ENCODE peak calls at places on chromosomes 12 and 14, in eight cellular contexts. I is IMR-90, V is K562, E is heart left ventricle, Y is GM12878, B is upper lobe of left lung, L is body of pancreas, C is right lobe of liver. M is an unnamed sample.

GRCh38 chr14:68397371-68397779 is 395.5 kb downstream of the ZFP36L1 start:
- ATAC-seq in I (no peak), V (no peak), E (peak; percentile 74), Y (no peak), B (peak; percentile 88), L (no peak), C (peak; percentile 45), M (peak; percentile 53)

GRCh38 chr14:33576014-33576413 is 374.9 kb downstream of the EGLN3 start:
- ATAC-seq in I (no peak), V (no peak), E (no peak), Y (no peak), B (no peak), L (no peak), C (no peak), M (no peak)

GRCh38 chr14:79476552-79476951 is 734.8 kb downstream of the DIO2 start:
- ATAC-seq in I (no peak), V (no peak), E (no peak), Y (no peak), B (no peak), L (no peak), C (no peak), M (no peak)

GRCh38 chr14:33588771-33589170 is 362.1 kb downstream of the EGLN3 start:
- ATAC-seq in I (no peak), V (no peak), E (no peak), Y (no peak), B (no peak), L (no peak), C (no peak), M (no peak)

GRCh38 chr12:663293-663871 is at the start of gene NINJ2:
- ATAC-seq in I (no peak), V (peak; percentile 27), E (peak; percentile 34), Y (no peak), B (peak; percentile 41), L (no peak), C (peak; percentile 68), M (peak; percentile 16)

GRCh38 chr14:78524766-78525165 is 354.6 kb downstream of the NRXN3 start:
- ATAC-seq in I (no peak), V (no peak), E (no peak), Y (no peak), B (no peak), L (no peak), C (no peak), M (no peak)

GRCh38 chr12:8036366-8036765 is 3.9 kb downstream of the FOXJ2 start:
- ATAC-seq in I (no peak), V (no peak), E (peak; percentile 47), Y (no peak), B (no peak), L (no peak), C (no peak), M (no peak)

GRCh38 chr12:111775205-111776193 is 8.8 kb downstream of the ALDH2 start:
- ATAC-seq in I (peak; percentile 74), V (peak; percentile 89), E (peak; percentile 92), Y (peak; percentile 91), B (peak; percentile 81), L (peak; percentile 52), C (peak; percentile 59), M (peak; percentile 65)

GRCh38 chr12:106831699-106832098 is 57.2 kb downstream of the RIC8B start:
- ATAC-seq in I (no peak), V (peak; percentile 37), E (no peak), Y (no peak), B (no peak), L (no peak), C (no peak), M (no peak)

GRCh38 chr12:15050664-15051063 is 77.8 kb downstream of the PDE6H start:
- ATAC-seq in I (no peak), V (no peak), E (no peak), Y (no peak), B (no peak), L (no peak), C (no peak), M (no peak)

GRCh38 chr12:114812858-114813761 is 129.1 kb upstream of the TBX3 start:
- ATAC-seq in I (peak; percentile 89), V (no peak), E (no peak), Y (no peak), B (peak; percentile 32), L (no peak), C (peak; percentile 72), M (no peak)

GRCh38 chr12:32104572-32105355 is 1.9 kb upstream of the BICD1 start:
- ATAC-seq in I (no peak), V (no peak), E (no peak), Y (no peak), B (no peak), L (no peak), C (no peak), M (no peak)

GRCh38 chr12:110002691-110003515 is 3.7 kb downstream of the ANKRD13A start:
- ATAC-seq in I (no peak), V (no peak), E (no peak), Y (no peak), B (no peak), L (no peak), C (no peak), M (no peak)

GRCh38 chr12:101850199-101850598 is 19.4 kb upstream of the GNPTAB start:
- ATAC-seq in I (no peak), V (no peak), E (no peak), Y (peak; percentile 66), B (peak; percentile 41), L (no peak), C (peak; percentile 19), M (no peak)

GRCh38 chr14:94588311-94588710 is 7.1 kb downstream of the SERPINA5 start:
- ATAC-seq in I (no peak), V (no peak), E (no peak), Y (no peak), B (no peak), L (no peak), C (no peak), M (no peak)

GRCh38 chr14:22668863-22669262 is 24.7 kb upstream of the OR6J1 start:
- ATAC-seq in I (no peak), V (no peak), E (no peak), Y (peak; percentile 28), B (no peak), L (no peak), C (no peak), M (no peak)

GRCh38 chr12:96112733-96113132 is 77.3 kb upstream of the LTA4H start:
- ATAC-seq in I (no peak), V (no peak), E (no peak), Y (no peak), B (no peak), L (peak; percentile 59), C (peak; percentile 59), M (no peak)

GRCh38 chr12:113305281-113305856 is 29.5 kb downstream of the SLC8B1 start:
- ATAC-seq in I (no peak), V (no peak), E (no peak), Y (no peak), B (no peak), L (no peak), C (no peak), M (no peak)

GRCh38 chr14:61479746-61480502 is 158.5 kb downstream of the PRKCH start:
- ATAC-seq in I (no peak), V (no peak), E (no peak), Y (no peak), B (no peak), L (no peak), C (no peak), M (no peak)

DNA sequence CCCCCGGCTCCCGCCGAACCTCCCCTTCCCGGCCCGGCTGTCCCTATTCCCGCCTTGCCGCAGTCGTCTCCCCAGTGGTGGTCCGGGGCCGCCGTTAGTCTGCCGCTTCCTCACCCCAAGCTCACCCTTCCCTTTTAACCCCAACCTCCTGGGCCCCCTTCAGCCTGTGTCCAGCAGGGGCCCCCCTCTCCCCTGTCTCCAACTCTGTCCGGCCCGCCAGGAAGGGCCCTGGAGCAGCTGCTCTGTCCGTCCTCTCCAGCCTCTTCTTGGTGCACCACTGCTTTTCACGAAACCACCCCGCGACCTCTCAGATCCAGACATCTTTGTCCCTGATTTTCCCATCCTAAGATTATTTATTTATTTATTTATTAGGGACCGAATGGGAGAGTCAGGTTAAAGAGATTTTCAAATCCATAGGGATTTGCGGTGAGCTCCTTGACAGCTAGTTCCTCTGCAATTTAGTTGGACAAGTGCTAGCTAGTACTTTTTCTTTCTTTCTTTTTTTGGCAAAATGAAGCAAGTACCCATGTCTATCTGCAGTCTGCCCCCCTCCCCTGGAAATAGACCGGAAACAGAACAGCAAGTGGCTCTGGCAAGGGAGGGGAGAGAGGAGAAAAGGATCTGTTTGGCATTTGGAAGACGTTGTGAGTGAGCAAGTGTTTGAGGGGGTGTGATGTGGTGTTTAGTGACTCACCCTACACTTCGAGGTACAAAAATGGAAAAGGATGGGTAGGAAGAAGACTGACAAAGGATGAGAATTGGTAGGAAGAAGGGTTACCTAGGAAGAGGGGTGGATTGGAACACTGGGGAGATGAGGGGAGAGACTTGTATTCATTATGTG is 632 bp downstream of the UBR7 start:
- ATAC-seq in I (peak; percentile 76), V (peak; percentile 86), E (peak; percentile 77), Y (peak; percentile 67), B (peak; percentile 84), L (peak; percentile 52), C (peak; percentile 65), M (peak; percentile 53)
- TF ChIP-seq POLR2A in I (no peak), V (no peak), E (no peak), Y (no peak), B (no peak), L (no peak), C (no peak), M (no peak)

GRCh38 chr12:100651108-100651507 is 77.6 kb downstream of the GAS2L3 start:
- ATAC-seq in I (no peak), V (no peak), E (no peak), Y (no peak), B (no peak), L (no peak), C (no peak), M (no peak)

GRCh38 chr12:100656141-100656540 is 82.7 kb downstream of the GAS2L3 start:
- ATAC-seq in I (no peak), V (no peak), E (no peak), Y (no peak), B (no peak), L (no peak), C (no peak), M (no peak)

GRCh38 chr12:100652488-100652887 is 79.0 kb downstream of the GAS2L3 start:
- ATAC-seq in I (no peak), V (no peak), E (no peak), Y (no peak), B (no peak), L (no peak), C (no peak), M (no peak)

GRCh38 chr12:100646896-100647295 is 73.4 kb downstream of the GAS2L3 start:
- ATAC-seq in I (no peak), V (no peak), E (no peak), Y (no peak), B (no peak), L (no peak), C (no peak), M (no peak)

GRCh38 chr12:100651694-100652093 is 78.2 kb downstream of the GAS2L3 start:
- ATAC-seq in I (no peak), V (no peak), E (no peak), Y (no peak), B (peak; percentile 14), L (no peak), C (no peak), M (no peak)
- TF ChIP-seq POLR2A in I (no peak), V (no peak), E (no peak), Y (no peak), B (no peak), L (no peak), C (no peak), M (no peak)

GRCh38 chr14:73785834-73786631 is 65.6 kb upstream of the PTGR2 start:
- ATAC-seq in I (peak; percentile 59), V (peak; percentile 85), E (peak; percentile 68), Y (peak; percentile 75), B (peak; percentile 86), L (peak; percentile 64), C (peak; percentile 78), M (peak; percentile 74)
- TF ChIP-seq POLR2A in I (peak; percentile 73), V (peak; percentile 63), E (no peak), Y (peak; percentile 81), B (peak; percentile 83), L (peak; percentile 84), C (peak; percentile 94), M (peak; percentile 86)

GRCh38 chr12:68745904-68746571 is at the start of gene SLC35E3:
- ATAC-seq in I (peak; percentile 97), V (peak; percentile 98), E (peak; percentile 100), Y (peak; percentile 99), B (peak; percentile 100), L (peak; percentile 99), C (peak; percentile 99), M (peak; percentile 99)
- TF ChIP-seq POLR2A in I (peak; percentile 42), V (peak; percentile 86), E (no peak), Y (peak; percentile 91), B (peak; percentile 91), L (peak; percentile 80), C (peak; percentile 89), M (peak; percentile 43)